ENCODE peak calls at places on chromosome X, in five cellular contexts. One of them, this sample, is unnamed.

GRCh38 chrX:53440101-53440500 is 5.9 kb upstream of the HSD17B10 start:
- DNase-seq in stomach: no peak
- DNase-seq in Peyer's patch: no peak
- DNase-seq in uterus: no peak
- DNase-seq in suprapubic skin: no peak
- DNase-seq in this sample: no peak

GRCh38 chrX:70030242-70030823 is 19.4 kb downstream of the AWAT2 start:
- DNase-seq in Peyer's patch: no peak
- DNase-seq in uterus: no peak
- DNase-seq in stomach: peak
- DNase-seq in suprapubic skin: no peak
- DNase-seq in this sample: no peak

GRCh38 chrX:9471571-9471985 is 6.7 kb downstream of the TBL1X start:
- DNase-seq in stomach: no peak
- DNase-seq in uterus: no peak
- DNase-seq in suprapubic skin: no peak
- DNase-seq in Peyer's patch: no peak
- DNase-seq in this sample: no peak

GRCh38 chrX:76555816-76556215 is 128.3 kb downstream of the MAGEE1 start:
- DNase-seq in uterus: no peak
- DNase-seq in suprapubic skin: no peak
- DNase-seq in Peyer's patch: no peak
- DNase-seq in stomach: no peak
- DNase-seq in this sample: no peak

GRCh38 chrX:139112432-139112831 is 400.9 kb upstream of the FGF13 start:
- DNase-seq in uterus: no peak
- DNase-seq in suprapubic skin: no peak
- DNase-seq in stomach: no peak
- DNase-seq in Peyer's patch: no peak
- DNase-seq in this sample: no peak

GRCh38 chrX:44947995-44948394 is 75.0 kb downstream of the KDM6A start:
- DNase-seq in stomach: no peak
- DNase-seq in uterus: no peak
- DNase-seq in Peyer's patch: no peak
- DNase-seq in suprapubic skin: no peak
- DNase-seq in this sample: no peak

GRCh38 chrX:103211012-103211715 is 3.7 kb upstream of the BEX4 start:
- DNase-seq in stomach: peak
- DNase-seq in suprapubic skin: no peak
- DNase-seq in uterus: peak
- DNase-seq in Peyer's patch: peak
- DNase-seq in this sample: peak

GRCh38 chrX:34638116-34638515 is 19.0 kb downstream of the TMEM47 start:
- DNase-seq in uterus: no peak
- DNase-seq in Peyer's patch: no peak
- DNase-seq in stomach: no peak
- DNase-seq in suprapubic skin: no peak
- DNase-seq in this sample: no peak

GRCh38 chrX:23540532-23540931 is 126.8 kb upstream of the PRDX4 start:
- DNase-seq in uterus: no peak
- DNase-seq in suprapubic skin: no peak
- DNase-seq in Peyer's patch: no peak
- DNase-seq in stomach: no peak
- DNase-seq in this sample: no peak

GRCh38 chrX:122625821-122626220 is 558.3 kb upstream of the GRIA3 start:
- DNase-seq in stomach: no peak
- DNase-seq in Peyer's patch: no peak
- DNase-seq in uterus: no peak
- DNase-seq in suprapubic skin: no peak
- DNase-seq in this sample: no peak

GRCh38 chrX:126489141-126489540 is 63.5 kb downstream of the DCAF12L1 start:
- DNase-seq in Peyer's patch: no peak
- DNase-seq in stomach: no peak
- DNase-seq in uterus: no peak
- DNase-seq in suprapubic skin: no peak
- DNase-seq in this sample: no peak

GRCh38 chrX:34893741-34894140 is 48.9 kb upstream of the FAM47B start:
- DNase-seq in suprapubic skin: no peak
- DNase-seq in Peyer's patch: no peak
- DNase-seq in uterus: no peak
- DNase-seq in stomach: no peak
- DNase-seq in this sample: no peak

GRCh38 chrX:118729043-118729652 is 1.7 kb downstream of the IL13RA1 start:
- DNase-seq in uterus: no peak
- DNase-seq in suprapubic skin: no peak
- DNase-seq in Peyer's patch: no peak
- DNase-seq in stomach: no peak
- DNase-seq in this sample: no peak

GRCh38 chrX:118727686-118728339 is 407 bp downstream of the IL13RA1 start:
- DNase-seq in Peyer's patch: no peak
- DNase-seq in stomach: peak
- DNase-seq in uterus: peak
- DNase-seq in suprapubic skin: peak
- DNase-seq in this sample: no peak

GRCh38 chrX:118724775-118725174 is 2.6 kb upstream of the IL13RA1 start:
- DNase-seq in uterus: no peak
- DNase-seq in stomach: no peak
- DNase-seq in suprapubic skin: no peak
- DNase-seq in Peyer's patch: no peak
- DNase-seq in this sample: no peak

GRCh38 chrX:118724352-118724751 is 3.1 kb upstream of the IL13RA1 start:
- DNase-seq in Peyer's patch: no peak
- DNase-seq in uterus: no peak
- DNase-seq in stomach: no peak
- DNase-seq in suprapubic skin: no peak
- DNase-seq in this sample: no peak

DNA sequence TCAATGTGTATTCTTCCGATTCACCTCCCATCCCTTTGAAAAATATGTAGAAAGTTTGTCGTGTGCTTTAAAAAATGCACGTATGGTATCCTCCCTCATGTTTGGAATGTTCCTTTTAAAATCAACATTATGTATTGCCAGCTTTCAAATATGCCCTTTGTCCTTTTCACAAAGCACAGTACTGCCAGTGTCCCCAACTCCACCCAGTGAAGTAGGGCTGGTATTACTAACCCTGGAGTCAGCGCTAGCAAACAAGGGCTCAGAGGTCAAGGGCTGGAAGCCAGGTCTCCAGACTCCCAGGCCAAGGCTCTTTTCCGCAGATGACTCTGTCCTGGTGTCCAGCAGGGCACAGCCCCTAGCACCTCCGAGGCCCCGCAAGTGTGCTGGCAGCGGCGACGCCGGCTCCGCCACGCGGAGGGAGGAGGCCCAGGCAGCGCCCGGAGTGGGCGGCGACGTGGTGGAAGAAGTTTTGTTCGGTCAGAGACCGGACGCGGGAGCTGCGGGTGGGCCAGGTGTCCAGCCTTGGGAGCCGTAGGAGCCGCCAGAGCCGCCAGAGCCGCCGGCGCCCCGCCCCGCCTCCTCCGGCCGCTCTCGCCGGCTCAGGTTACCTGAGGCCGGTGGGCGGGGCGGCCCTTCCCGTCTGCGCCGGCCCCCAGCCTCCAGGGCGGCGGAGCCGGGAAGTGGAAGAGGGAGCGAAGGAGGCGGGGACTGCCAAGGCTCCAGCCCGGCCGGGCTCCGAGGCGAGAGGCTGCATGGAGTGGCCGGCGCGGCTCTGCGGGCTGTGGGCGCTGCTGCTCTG is at the start of gene IL13RA1:
- DNase-seq in uterus: peak
- DNase-seq in stomach: peak
- DNase-seq in Peyer's patch: peak
- DNase-seq in suprapubic skin: peak
- DNase-seq in this sample: peak
- TF ChIP-seq POLR2A in uterus: peak
- TF ChIP-seq POLR2A in stomach: no peak
- TF ChIP-seq POLR2A in Peyer's patch: peak
- TF ChIP-seq POLR2A in suprapubic skin: peak
- TF ChIP-seq POLR2A in this sample: no peak

GRCh38 chrX:19577181-19577810 is 62.0 kb upstream of the MAP3K15 start:
- DNase-seq in stomach: no peak
- DNase-seq in suprapubic skin: no peak
- DNase-seq in uterus: no peak
- DNase-seq in Peyer's patch: no peak
- DNase-seq in this sample: no peak
- TF ChIP-seq POLR2A in stomach: no peak
- TF ChIP-seq POLR2A in suprapubic skin: no peak
- TF ChIP-seq POLR2A in uterus: no peak
- TF ChIP-seq POLR2A in Peyer's patch: no peak
- TF ChIP-seq POLR2A in this sample: no peak

GRCh38 chrX:15674514-15674898 is 9.9 kb upstream of the CLTRN start:
- DNase-seq in suprapubic skin: peak
- DNase-seq in stomach: peak
- DNase-seq in uterus: peak
- DNase-seq in Peyer's patch: peak
- DNase-seq in this sample: peak

GRCh38 chrX:15674899-15675489 is 10.4 kb upstream of the CLTRN start:
- DNase-seq in uterus: peak
- DNase-seq in Peyer's patch: peak
- DNase-seq in suprapubic skin: peak
- DNase-seq in stomach: peak
- DNase-seq in this sample: peak

GRCh38 chrX:15672886-15673285 is 8.3 kb upstream of the CLTRN start:
- DNase-seq in stomach: no peak
- DNase-seq in suprapubic skin: no peak
- DNase-seq in uterus: no peak
- DNase-seq in Peyer's patch: no peak
- DNase-seq in this sample: no peak

GRCh38 chrX:15673970-15674369 is 9.4 kb upstream of the CLTRN start:
- DNase-seq in suprapubic skin: no peak
- DNase-seq in stomach: no peak
- DNase-seq in Peyer's patch: no peak
- DNase-seq in uterus: no peak
- DNase-seq in this sample: no peak

DNA sequence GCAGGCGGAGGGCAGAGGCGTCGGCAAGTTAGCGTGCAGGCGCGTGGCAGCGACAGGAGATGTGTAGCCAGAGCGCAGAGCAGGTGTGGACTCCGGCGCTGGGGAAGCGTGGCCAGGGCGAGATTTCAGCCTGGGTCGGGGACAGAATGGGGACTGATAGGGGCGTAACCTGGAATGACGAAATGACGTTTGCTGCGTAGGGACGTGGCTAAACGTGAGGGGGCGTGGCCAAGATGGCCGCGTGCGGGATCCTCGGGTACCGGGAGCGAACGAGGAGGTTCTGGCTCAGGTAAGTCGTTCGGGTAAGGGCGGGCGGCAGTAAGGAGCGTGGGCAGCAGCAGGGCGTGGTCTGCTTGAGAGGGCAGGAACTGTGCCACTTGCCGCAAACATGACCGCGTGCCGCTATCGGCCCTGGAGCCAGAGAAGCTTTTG is 10.9 kb upstream of the CLTRN start:
- DNase-seq in stomach: peak
- DNase-seq in Peyer's patch: peak
- DNase-seq in uterus: peak
- DNase-seq in suprapubic skin: peak
- DNase-seq in this sample: peak
- TF ChIP-seq POLR2A in stomach: no peak
- TF ChIP-seq POLR2A in Peyer's patch: peak
- TF ChIP-seq POLR2A in uterus: no peak
- TF ChIP-seq POLR2A in suprapubic skin: no peak
- TF ChIP-seq POLR2A in this sample: no peak

GRCh38 chrX:49070988-49071387 is 2.8 kb downstream of the PRAF2 start:
- DNase-seq in stomach: no peak
- DNase-seq in suprapubic skin: no peak
- DNase-seq in Peyer's patch: no peak
- DNase-seq in uterus: no peak
- DNase-seq in this sample: no peak

GRCh38 chrX:49075347-49075746 is 1.5 kb upstream of the PRAF2 start:
- DNase-seq in uterus: no peak
- DNase-seq in suprapubic skin: no peak
- DNase-seq in Peyer's patch: no peak
- DNase-seq in stomach: no peak
- DNase-seq in this sample: no peak

GRCh38 chrX:49073641-49074575 is at the start of gene PRAF2:
- DNase-seq in Peyer's patch: peak
- DNase-seq in uterus: peak
- DNase-seq in suprapubic skin: peak
- DNase-seq in stomach: peak
- DNase-seq in this sample: peak

GRCh38 chrX:49071877-49072711 is 1.7 kb downstream of the PRAF2 start:
- DNase-seq in stomach: peak
- DNase-seq in Peyer's patch: no peak
- DNase-seq in suprapubic skin: no peak
- DNase-seq in uterus: peak
- DNase-seq in this sample: no peak

DNA sequence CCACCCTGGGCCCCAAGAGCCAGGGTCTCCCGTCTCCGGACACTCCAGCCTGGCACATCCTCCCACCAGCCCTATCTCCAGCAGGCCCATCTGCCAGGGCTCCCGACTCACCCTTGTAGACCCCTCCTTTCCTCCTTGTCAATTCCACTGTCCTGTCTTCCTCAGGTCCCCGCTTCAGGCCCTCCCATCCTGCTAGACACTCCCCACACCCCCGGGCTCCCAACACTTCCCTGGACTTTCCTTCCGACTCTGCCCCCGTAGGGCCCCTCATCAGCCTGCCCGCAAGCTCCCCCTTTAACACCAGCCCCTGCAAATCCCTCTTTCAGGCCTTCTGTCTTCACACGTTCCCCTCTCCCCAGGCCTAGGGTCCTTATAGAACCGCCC is 1.1 kb downstream of the PRAF2 start:
- DNase-seq in stomach: no peak
- DNase-seq in Peyer's patch: no peak
- DNase-seq in suprapubic skin: no peak
- DNase-seq in uterus: no peak
- DNase-seq in this sample: no peak
- TF ChIP-seq POLR2A in stomach: no peak
- TF ChIP-seq POLR2A in Peyer's patch: no peak
- TF ChIP-seq POLR2A in suprapubic skin: no peak
- TF ChIP-seq POLR2A in uterus: no peak
- TF ChIP-seq POLR2A in this sample: no peak